ENCODE peak calls at places on chromosomes 1 and 21, in seven cellular contexts. D is H9, F is IMR-90, G is trophoblast cell, E is mesenchymal stem cell, U is neuronal stem cell, P is H1. B is an unnamed sample.

GRCh38 chr1:162003061-162003824 is 20.4 kb downstream of the OLFML2B start:
- DNase-seq in U (no peak), G (peak), F (peak), E (peak), P (no peak), D (no peak), B (no peak)

GRCh38 chr1:221740260-221740830 is 1.5 kb downstream of the DUSP10 start:
- DNase-seq in F (no peak), G (no peak), E (no peak), U (no peak), P (no peak), D (no peak), B (no peak)

GRCh38 chr1:162561616-162562451 is at the start of gene UAP1:
- DNase-seq in F (no peak), P (no peak), U (no peak), G (no peak), E (no peak), D (peak), B (peak)

GRCh38 chr1:86207323-86207722 is 50.8 kb upstream of the COL24A1 start:
- DNase-seq in D (no peak), E (peak), U (no peak), P (no peak), F (peak), G (no peak), B (no peak)

GRCh38 chr1:52195161-52195560 is 53.3 kb downstream of the ZFYVE9 start:
- DNase-seq in F (peak), G (peak), U (no peak), D (no peak), E (peak), P (no peak), B (no peak)

GRCh38 chr1:35261412-35262120 is 6.9 kb upstream of the ZMYM4 start:
- DNase-seq in U (no peak), E (no peak), F (no peak), G (no peak), D (no peak), P (no peak), B (no peak)

GRCh38 chr1:202133989-202134388 is 10.5 kb downstream of the ARL8A start:
- DNase-seq in D (no peak), G (no peak), F (no peak), P (no peak), U (no peak), E (no peak), B (no peak)

GRCh38 chr1:159009704-159010361 is at the start of gene IFI16:
- DNase-seq in D (no peak), F (peak), P (no peak), E (peak), G (peak), U (no peak), B (peak)

GRCh38 chr1:62539028-62539447 is 58.3 kb upstream of the ANGPTL3 start:
- DNase-seq in P (no peak), E (no peak), G (no peak), U (no peak), F (peak), D (no peak), B (no peak)

GRCh38 chr1:114956570-114956969 is 73.1 kb upstream of the TSHB start:
- DNase-seq in G (peak), D (peak), E (peak), F (no peak), P (peak), U (peak), B (peak)

GRCh38 chr1:31111290-31111951 is 45.9 kb upstream of the PUM1 start:
- DNase-seq in P (no peak), D (peak), E (peak), U (peak), G (peak), F (peak), B (peak)

GRCh38 chr21:21156397-21156796 is 158.2 kb downstream of the NCAM2 start:
- DNase-seq in D (no peak), P (no peak), U (no peak), E (no peak), G (no peak), F (no peak), B (no peak)

GRCh38 chr1:104932949-104933679 is 1183.4 kb downstream of the AMY1C start:
- DNase-seq in D (no peak), F (no peak), G (no peak), E (no peak), U (no peak), P (no peak), B (no peak)

GRCh38 chr1:224769987-224770693 is 154.0 kb downstream of the CNIH3 start:
- DNase-seq in P (no peak), U (no peak), E (peak), G (peak), D (no peak), F (peak), B (no peak)

GRCh38 chr1:84704872-84705426 is 14.7 kb upstream of the SSX2IP start:
- DNase-seq in G (no peak), D (no peak), E (no peak), U (no peak), P (no peak), F (no peak), B (peak)

GRCh38 chr1:238492271-238492670 is 601.5 kb upstream of the ZP4 start:
- DNase-seq in E (no peak), P (no peak), G (no peak), U (no peak), D (peak), F (no peak), B (peak)

GRCh38 chr1:172790245-172790644 is 131.3 kb downstream of the FASLG start:
- DNase-seq in P (no peak), E (no peak), F (peak), D (no peak), U (no peak), G (peak), B (peak)

GRCh38 chr1:44677201-44677520 is 2.6 kb downstream of the ARMH1 start:
- DNase-seq in E (peak), G (peak), P (no peak), D (no peak), U (no peak), F (peak), B (peak)

GRCh38 chr1:207849016-207849415 is 61.9 kb downstream of the CD34 start:
- DNase-seq in U (no peak), P (no peak), G (no peak), D (no peak), E (no peak), F (no peak), B (no peak)

GRCh38 chr1:173635116-173635515 is at the start of gene TEX50:
- DNase-seq in P (no peak), G (no peak), E (no peak), U (no peak), D (no peak), F (no peak), B (no peak)

GRCh38 chr1:98660941-98661543 is 479 bp upstream of the SNX7 start:
- DNase-seq in E (no peak), U (no peak), D (no peak), F (peak), G (no peak), P (no peak), B (no peak)

GRCh38 chr1:234644928-234645327 is 35.0 kb upstream of the IRF2BP2 start:
- DNase-seq in U (no peak), G (no peak), E (no peak), F (no peak), D (no peak), P (no peak), B (no peak)

GRCh38 chr1:31479801-31480200 is 66.8 kb downstream of the SERINC2 start:
- DNase-seq in P (no peak), D (no peak), E (no peak), G (no peak), F (peak), U (no peak), B (no peak)

GRCh38 chr1:202709276-202710041 is 795 bp downstream of the SYT2 start:
- DNase-seq in D (peak), U (no peak), E (no peak), P (no peak), F (no peak), G (no peak), B (peak)

GRCh38 chr1:58893257-58893869 is 109.5 kb upstream of the JUN start:
- DNase-seq in P (no peak), E (no peak), F (no peak), U (no peak), G (no peak), D (no peak), B (no peak)

GRCh38 chr21:33299181-33299752 is 25.5 kb upstream of the IFNAR1 start:
- DNase-seq in D (no peak), F (no peak), G (no peak), P (no peak), E (no peak), U (no peak), B (peak)

GRCh38 chr1:11645670-11646265 is 8.5 kb downstream of the FBXO2 start:
- DNase-seq in G (peak), E (peak), U (peak), D (peak), F (peak), P (no peak), B (peak)

GRCh38 chr1:107535091-107535490 is 394.3 kb downstream of the NTNG1 start:
- DNase-seq in G (no peak), D (no peak), E (no peak), U (no peak), F (no peak), P (no peak), B (no peak)

GRCh38 chr1:90579212-90579802 is 137.8 kb downstream of the BARHL2 start:
- DNase-seq in P (no peak), F (peak), U (peak), G (peak), E (peak), D (no peak), B (peak)

GRCh38 chr1:25815208-25816111 is 4.3 kb upstream of the MTFR1L start:
- DNase-seq in G (no peak), F (no peak), P (no peak), D (no peak), E (no peak), U (no peak), B (no peak)

GRCh38 chr1:81477704-81478103 is 323.0 kb upstream of the ADGRL2 start:
- DNase-seq in D (no peak), G (no peak), U (no peak), P (no peak), E (peak), F (peak), B (no peak)

GRCh38 chr1:205811660-205812059 is 1.3 kb downstream of the SLC41A1 start:
- DNase-seq in P (no peak), U (no peak), G (no peak), E (peak), D (no peak), F (no peak), B (no peak)

GRCh38 chr1:66300986-66301451 is 232.9 kb upstream of the SGIP1 start:
- DNase-seq in F (peak), P (no peak), U (no peak), D (no peak), G (no peak), E (peak), B (no peak)

GRCh38 chr1:208934933-208935332 is 648.6 kb upstream of the CAMK1G start:
- DNase-seq in P (peak), U (no peak), E (no peak), G (no peak), D (no peak), F (no peak), B (no peak)

GRCh38 chr1:116824631-116825399 is 70.6 kb downstream of the CD2 start:
- DNase-seq in E (no peak), D (peak), F (no peak), G (no peak), P (no peak), U (no peak), B (peak)

GRCh38 chr1:241396747-241397691 is 40.0 kb upstream of the RGS7 start:
- DNase-seq in E (peak), P (no peak), G (peak), D (no peak), F (peak), U (no peak), B (peak)

DNA sequence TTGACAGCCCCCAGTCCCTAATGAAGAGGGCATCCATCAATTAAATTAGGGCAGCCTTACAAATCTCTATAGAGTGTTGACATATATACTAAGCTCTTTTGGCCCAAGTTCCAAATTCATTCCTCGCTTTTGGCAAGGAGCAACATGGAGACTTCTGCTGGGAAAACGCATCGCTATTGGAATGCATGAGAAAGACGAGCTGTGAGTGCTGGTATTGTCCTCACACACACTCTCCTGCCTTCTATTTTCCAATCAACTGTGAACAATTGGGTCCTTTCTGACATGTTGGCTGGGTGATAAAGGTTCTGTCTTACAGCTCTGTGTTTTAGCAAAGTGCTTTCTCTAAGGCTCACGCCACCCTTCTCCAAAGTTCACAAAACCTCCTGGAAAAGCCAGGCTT is 179.8 kb downstream of the TNR start:
- DNase-seq in G (peak), D (no peak), P (no peak), F (no peak), U (no peak), E (no peak), B (no peak)
- H2BK120ac ChIP-seq in G (no peak), D (no peak), P (no peak), F (no peak), U (no peak), E (no peak), B (no peak)

DNA sequence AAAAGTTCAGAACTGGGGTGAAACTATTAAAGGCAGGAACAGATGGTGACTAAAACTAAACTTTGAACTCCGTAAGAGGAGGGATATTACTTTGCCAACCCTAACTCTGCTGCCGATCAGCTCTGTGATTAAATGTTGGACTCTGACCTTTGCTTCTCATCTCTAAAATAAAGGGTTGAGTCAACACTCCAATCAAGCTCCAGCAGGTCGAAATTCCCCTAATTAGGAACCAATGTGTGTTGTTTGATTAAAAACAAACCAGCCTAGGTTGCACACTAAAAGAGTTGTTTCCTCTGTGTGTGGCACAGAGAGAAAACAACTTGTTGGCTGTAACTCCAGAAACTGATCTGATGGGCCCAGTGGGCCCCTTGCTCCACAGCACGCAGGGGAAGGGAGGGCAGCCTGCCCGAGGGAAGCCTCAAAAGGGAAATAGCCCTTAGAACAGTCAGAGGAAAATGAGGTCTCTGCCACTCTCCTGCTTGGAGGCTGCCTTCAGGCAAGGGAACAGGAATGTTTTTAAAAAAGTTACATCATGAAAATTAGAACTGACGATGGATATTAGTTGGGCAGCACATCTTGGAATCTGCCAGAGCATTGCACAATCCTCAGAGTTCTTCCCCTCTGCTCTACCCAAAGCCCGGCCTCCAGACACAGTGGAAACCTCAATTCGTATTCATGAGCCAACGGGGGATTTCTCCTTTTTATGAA is 69.3 kb downstream of the KCTD3 start:
- DNase-seq in F (peak), E (no peak), G (peak), U (no peak), P (no peak), D (no peak), B (no peak)
- H2BK120ac ChIP-seq in F (peak), E (no peak), G (no peak), U (no peak), P (no peak), D (no peak), B (no peak)

GRCh38 chr1:13573586-13573985 is 10.0 kb upstream of the PDPN start:
- DNase-seq in F (no peak), D (no peak), E (no peak), U (no peak), P (no peak), G (no peak), B (no peak)
- H2BK120ac ChIP-seq in F (no peak), D (no peak), E (no peak), U (no peak), P (no peak), G (no peak), B (no peak)

GRCh38 chr1:232718928-232719927 is 86.0 kb upstream of the MAP10 start:
- DNase-seq in U (no peak), E (no peak), D (no peak), P (no peak), G (peak), F (peak), B (no peak)
- H2BK120ac ChIP-seq in U (no peak), E (no peak), D (no peak), P (no peak), G (no peak), F (no peak), B (no peak)

DNA sequence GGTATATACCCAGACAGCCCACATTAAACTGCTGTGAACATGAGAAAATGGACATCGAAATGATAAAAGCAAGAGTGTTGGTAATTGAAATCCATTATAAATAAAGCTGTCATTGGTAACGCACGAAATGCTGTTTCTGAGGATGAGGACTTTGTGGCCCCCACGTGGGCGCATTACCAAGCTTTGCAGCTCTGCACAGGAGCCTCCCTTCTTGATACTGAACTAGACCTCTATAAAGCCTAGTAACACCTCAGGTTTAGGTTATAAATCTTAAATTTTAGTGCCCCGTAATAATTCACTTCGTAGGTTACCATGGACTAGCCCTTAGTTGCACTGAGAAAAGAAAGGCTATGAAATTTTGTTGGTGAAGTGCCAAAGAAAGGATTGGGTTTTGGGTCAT is 45.4 kb downstream of the ADARB1 start:
- DNase-seq in D (no peak), E (no peak), P (no peak), U (no peak), G (no peak), F (no peak), B (no peak)
- H2BK120ac ChIP-seq in D (no peak), E (no peak), P (no peak), U (no peak), G (no peak), F (no peak), B (no peak)

DNA sequence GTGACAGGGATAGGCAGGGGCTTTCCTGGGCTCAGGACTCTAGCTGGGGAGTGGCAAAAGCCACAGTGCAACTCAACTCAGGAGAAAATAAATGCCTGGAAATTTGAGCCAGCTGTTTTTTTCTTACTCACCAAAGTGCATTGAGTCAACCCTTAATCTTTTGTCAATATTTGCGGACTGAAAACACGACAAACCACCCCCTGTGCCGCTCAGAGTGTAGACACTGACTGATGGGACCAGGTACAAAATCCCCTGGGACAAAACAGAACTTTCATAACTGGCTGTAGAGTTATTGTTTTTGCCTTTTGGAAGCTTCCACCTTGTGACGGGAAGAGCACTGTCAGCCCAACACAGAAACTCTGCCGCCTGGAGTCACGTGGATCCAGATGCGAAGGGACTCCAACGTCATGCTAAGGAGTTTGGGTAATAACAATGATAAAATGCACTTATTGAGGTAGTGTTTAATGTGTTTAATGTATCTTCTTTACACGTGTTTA is 164.6 kb downstream of the PLPP3 start:
- DNase-seq in D (no peak), F (no peak), U (no peak), E (no peak), G (peak), P (no peak), B (no peak)
- H2BK120ac ChIP-seq in D (no peak), F (no peak), U (no peak), E (no peak), G (no peak), P (no peak), B (no peak)

DNA sequence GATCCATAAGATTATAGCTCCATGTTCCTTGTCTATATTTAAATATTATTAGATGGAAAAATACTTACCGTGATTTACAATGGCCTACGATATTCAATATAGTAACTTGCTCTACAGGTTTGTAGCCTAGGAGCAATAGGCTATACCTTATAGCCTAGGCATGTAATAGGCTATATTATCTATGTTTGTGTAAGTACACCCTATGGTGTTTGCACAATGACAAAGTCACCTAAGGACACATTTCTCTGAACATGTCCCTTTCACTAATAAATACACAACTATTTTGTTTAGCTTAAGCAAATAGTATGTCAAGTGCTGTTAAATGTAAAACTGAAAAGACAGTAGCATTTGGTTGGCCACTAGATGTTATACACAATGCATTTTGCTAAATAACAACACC is 248.9 kb upstream of the ADGRL4 start:
- DNase-seq in U (no peak), G (no peak), D (no peak), E (no peak), P (no peak), F (no peak), B (no peak)
- H2BK120ac ChIP-seq in U (no peak), G (no peak), D (no peak), E (no peak), P (no peak), F (no peak), B (no peak)

DNA sequence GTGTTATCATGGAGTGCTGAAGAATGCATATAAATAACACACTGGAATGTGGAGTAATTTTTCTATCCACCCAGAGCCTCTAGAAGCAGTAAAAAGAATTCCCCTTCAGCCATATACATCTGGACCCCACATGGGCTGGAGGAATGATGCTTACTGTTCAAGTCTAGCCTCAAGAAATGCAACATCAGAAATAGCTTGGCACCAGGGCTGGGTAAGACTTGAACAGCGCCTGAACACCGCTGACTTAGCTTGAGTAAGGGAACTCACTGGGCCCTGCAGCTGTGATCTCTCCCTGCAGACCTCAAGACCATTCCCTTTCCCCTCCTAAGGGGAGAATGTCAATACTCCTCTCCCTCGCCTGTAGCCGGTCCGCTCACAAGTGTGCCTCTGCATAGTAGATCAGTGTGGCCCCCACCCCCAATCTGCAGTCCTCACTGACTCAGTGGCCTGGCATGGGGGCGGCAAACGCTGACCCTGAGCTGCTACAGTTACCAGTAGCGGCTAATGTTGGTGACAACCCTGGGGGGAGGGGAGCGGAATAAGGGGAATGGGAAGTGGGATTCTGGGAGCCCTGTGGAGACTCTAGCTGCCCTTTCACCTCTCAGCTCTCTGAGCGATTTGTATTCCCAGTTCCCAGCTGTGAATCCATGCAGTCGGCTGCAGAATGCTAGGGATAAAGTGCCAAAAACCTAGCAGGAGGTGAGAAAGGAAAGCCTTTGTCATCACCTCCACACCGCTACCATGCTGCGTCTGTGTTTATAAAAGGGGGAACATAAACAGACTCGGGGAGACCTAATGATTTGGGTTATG is 483.9 kb downstream of the DISC1 start:
- DNase-seq in F (peak), P (peak), G (peak), E (peak), U (peak), D (peak), B (peak)
- H2BK120ac ChIP-seq in F (no peak), P (peak), G (no peak), E (no peak), U (no peak), D (no peak), B (peak)